ENCODE peak calls at places on chromosomes 2 and 18, in six cellular contexts. I is GM12891, U is astrocyte of the spinal cord, Z is fibroblast of lung, O is foreskin fibroblast, A is kidney tubule cell. F is an unnamed sample.
A peak's percentile ranks its signal among the peaks of the same experiment; 100 is the strongest.

GRCh38 chr2:192029089-192029488 is 165.6 kb downstream of the TMEFF2 start:
- DNase-seq in I (no peak), Z (no peak), A (peak; percentile 22), O (no peak), U (no peak), F (peak; percentile 35)

GRCh38 chr2:62319061-62319460 is 123.1 kb downstream of the B3GNT2 start:
- DNase-seq in O (no peak), U (no peak), Z (no peak), A (peak; percentile 30), I (no peak), F (peak; percentile 35)

GRCh38 chr2:239328306-239329191 is 72.3 kb downstream of the HDAC4 start:
- DNase-seq in O (peak; percentile 45), I (no peak), A (peak; percentile 2), Z (peak; percentile 93), U (peak; percentile 94), F (no peak)

GRCh38 chr2:195647302-195647701 is 9.7 kb upstream of the SLC39A10 start:
- DNase-seq in O (no peak), U (no peak), I (no peak), A (no peak), Z (no peak), F (no peak)

GRCh38 chr18:57951110-57951796 is 92.8 kb upstream of the NEDD4L start:
- DNase-seq in O (no peak), A (peak; percentile 61), I (no peak), Z (no peak), U (no peak), F (peak; percentile 7)

GRCh38 chr2:11749646-11750349 is 3.4 kb downstream of the LPIN1 start:
- DNase-seq in A (no peak), I (no peak), O (no peak), Z (peak; percentile 23), U (peak; percentile 19), F (no peak)

GRCh38 chr2:189249171-189249570 is 69.6 kb upstream of the COL5A2 start:
- DNase-seq in Z (peak; percentile 80), U (peak; percentile 81), O (peak; percentile 65), A (no peak), I (no peak), F (no peak)

GRCh38 chr2:106160786-106161261 is 33.3 kb downstream of the UXS1 start:
- DNase-seq in I (no peak), A (peak; percentile 80), O (no peak), Z (no peak), U (no peak), F (peak; percentile 54)

GRCh38 chr2:67625178-67625577 is 228.0 kb downstream of the ETAA1 start:
- DNase-seq in A (no peak), Z (peak; percentile 31), I (no peak), O (no peak), U (no peak), F (no peak)

GRCh38 chr18:37639846-37640245 is 74.2 kb upstream of the CELF4 start:
- DNase-seq in Z (no peak), I (no peak), A (no peak), O (no peak), U (no peak), F (no peak)

GRCh38 chr2:162242586-162243304 is 500 bp downstream of the FAP start:
- DNase-seq in U (peak; percentile 69), A (no peak), Z (peak; percentile 81), I (no peak), O (peak; percentile 73), F (no peak)

GRCh38 chr2:168194784-168195522 is 52.4 kb downstream of the STK39 start:
- DNase-seq in I (peak; percentile 14), Z (peak; percentile 26), U (peak; percentile 16), A (no peak), O (peak; percentile 61), F (no peak)

F was measured in Caki2.